ENCODE peak calls at places on chromosomes 2 and 18, in nine cellular contexts. P is GM12865; N is bronchial epithelial cell; H is fibroblast of villous mesenchyme; S is CD8-positive, alpha-beta T cell; M is A549; O is foreskin fibroblast; D is neural progenitor cell; V is aorta. I is an unnamed sample.

GRCh38 chr2:21276163-21276562 is 152.4 kb downstream of the TDRD15 start:
- DNase-seq in P (no peak), N (no peak), H (no peak), S (no peak), M (no peak), O (no peak), D (no peak), V (no peak), I (no peak)

GRCh38 chr2:149125031-149125725 is 86.7 kb downstream of the LYPD6B start:
- DNase-seq in P (no peak), N (peak; percentile 60), H (no peak), S (no peak), M (no peak), O (no peak), D (peak; percentile 73), V (no peak), I (no peak)

GRCh38 chr2:12554235-12555011 is 162.3 kb upstream of the TRIB2 start:
- DNase-seq in P (no peak), N (peak; percentile 17), H (peak; percentile 46), S (no peak), M (no peak), O (no peak), D (peak; percentile 87), V (no peak), I (no peak)

GRCh38 chr2:68921646-68922045 is 31.0 kb downstream of the GKN2 start:
- DNase-seq in P (no peak), N (peak; percentile 82), H (no peak), S (no peak), M (no peak), O (no peak), D (no peak), V (no peak), I (peak; percentile 82)

GRCh38 chr2:15031745-15032240 is 399.3 kb downstream of the LRATD1 start:
- DNase-seq in P (peak; percentile 72), N (no peak), H (no peak), S (no peak), M (no peak), O (no peak), D (peak; percentile 41), V (no peak), I (no peak)

GRCh38 chr2:23574919-23575654 is 190.1 kb downstream of the KLHL29 start:
- DNase-seq in P (no peak), N (no peak), H (no peak), S (no peak), M (no peak), O (no peak), D (no peak), V (no peak), I (no peak)

GRCh38 chr2:220835563-220835962 is 736.5 kb downstream of the EPHA4 start:
- DNase-seq in P (no peak), N (peak; percentile 71), H (peak; percentile 3), S (no peak), M (no peak), O (peak; percentile 30), D (no peak), V (no peak), I (peak; percentile 28)

GRCh38 chr2:1639086-1639858 is 105.0 kb downstream of the PXDN start:
- DNase-seq in P (no peak), N (no peak), H (no peak), S (no peak), M (no peak), O (no peak), D (no peak), V (peak; percentile 45), I (no peak)

GRCh38 chr2:180999274-180999964 is 19.0 kb downstream of the UBE2E3 start:
- DNase-seq in P (no peak), N (peak; percentile 20), H (no peak), S (no peak), M (no peak), O (no peak), D (no peak), V (no peak), I (peak; percentile 16)

GRCh38 chr2:149143734-149144133 is 105.2 kb downstream of the LYPD6B start:
- DNase-seq in P (peak; percentile 44), N (no peak), H (peak; percentile 47), S (no peak), M (no peak), O (no peak), D (no peak), V (no peak), I (no peak)

GRCh38 chr2:133352719-133353118 is 215.5 kb downstream of the NCKAP5 start:
- DNase-seq in P (no peak), N (no peak), H (peak; percentile 17), S (no peak), M (no peak), O (no peak), D (no peak), V (no peak), I (no peak)

GRCh38 chr2:181724662-181725061 is 44.3 kb upstream of the NEUROD1 start:
- DNase-seq in P (no peak), N (no peak), H (no peak), S (no peak), M (no peak), O (no peak), D (no peak), V (no peak), I (no peak)

GRCh38 chr2:70613510-70613909 is 59.9 kb upstream of the TGFA start:
- DNase-seq in P (no peak), N (no peak), H (no peak), S (no peak), M (no peak), O (no peak), D (no peak), V (no peak), I (no peak)

GRCh38 chr2:74177697-74178096 is 982 bp downstream of the MOB1A start:
- DNase-seq in P (no peak), N (no peak), H (no peak), S (no peak), M (no peak), O (no peak), D (no peak), V (no peak), I (no peak)

GRCh38 chr2:129806985-129807384 is 172.5 kb upstream of the RAB6C start:
- DNase-seq in P (no peak), N (no peak), H (no peak), S (no peak), M (no peak), O (no peak), D (no peak), V (no peak), I (no peak)

GRCh38 chr2:14016289-14016955 is 616.1 kb upstream of the LRATD1 start:
- DNase-seq in P (no peak), N (no peak), H (peak; percentile 0), S (no peak), M (no peak), O (no peak), D (no peak), V (no peak), I (peak; percentile 26)

GRCh38 chr2:176525058-176525457 is 255.8 kb downstream of the MTX2 start:
- DNase-seq in P (no peak), N (no peak), H (no peak), S (no peak), M (no peak), O (no peak), D (no peak), V (no peak), I (no peak)

GRCh38 chr18:79809482-79810192 is 11.9 kb downstream of the KCNG2 start:
- DNase-seq in P (no peak), N (no peak), H (no peak), S (no peak), M (no peak), O (no peak), D (no peak), V (no peak), I (no peak)

DNA sequence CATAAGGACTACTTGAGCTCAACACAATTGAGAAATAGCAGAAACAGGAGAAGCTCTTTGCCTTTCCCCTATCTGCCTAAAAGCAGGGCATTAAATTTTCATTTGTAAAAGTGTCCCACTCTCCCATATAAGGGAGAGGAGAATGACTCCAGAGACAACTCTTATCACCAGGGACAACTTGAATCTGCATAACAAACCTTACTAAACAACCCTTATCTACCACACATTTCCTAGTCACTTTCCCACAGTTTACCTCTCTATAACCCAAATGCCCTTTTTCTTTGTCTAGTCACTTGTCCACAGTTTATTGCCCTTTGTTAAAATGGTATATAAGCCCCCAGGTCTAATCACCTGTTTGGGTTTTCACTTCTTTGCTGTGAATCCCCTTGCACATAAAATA is 37.5 kb upstream of the PPM1B start:
- DNase-seq in P (no peak), N (no peak), H (no peak), S (no peak), M (no peak), O (no peak), D (no peak), V (no peak), I (no peak)
- H3K4me3 ChIP-seq in P (no peak overlapping the region), N (no peak overlapping the region), H (no peak overlapping the region), S (no peak overlapping the region), M (no peak overlapping the region), O (no peak overlapping the region), D (no peak overlapping the region), V (no peak overlapping the region), I (no peak overlapping the region)

DNA sequence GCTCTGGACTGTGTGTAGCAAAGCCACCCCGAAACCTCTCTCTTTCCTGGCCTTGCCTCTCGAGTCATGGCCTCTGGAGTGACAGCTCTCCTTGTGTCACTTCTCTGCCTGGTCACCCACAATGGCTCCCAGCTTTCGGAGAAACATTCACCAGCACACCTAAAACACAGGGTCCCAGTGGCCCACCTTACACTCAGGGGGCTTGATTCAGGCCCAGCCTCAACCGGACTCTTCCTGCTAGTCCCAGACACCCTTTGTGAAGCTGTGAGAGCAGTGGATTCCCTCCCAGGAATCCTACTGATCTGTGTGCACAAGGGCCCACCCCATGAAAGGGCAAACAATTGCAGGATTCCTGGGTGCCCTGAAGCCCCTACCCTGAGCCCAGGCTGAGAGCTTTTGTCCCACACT is 137.2 kb upstream of the HAAO start:
- DNase-seq in P (no peak), N (no peak), H (no peak), S (no peak), M (no peak), O (no peak), D (peak; percentile 31), V (peak; percentile 32), I (no peak)
- H3K4me3 ChIP-seq in P (no peak overlapping the region), N (no peak overlapping the region), H (no peak overlapping the region), S (no peak overlapping the region), M (no peak overlapping the region), O (no peak overlapping the region), D (no peak overlapping the region), V (no peak overlapping the region), I (no peak overlapping the region)

GRCh38 chr2:227180286-227180685 is 15.9 kb downstream of the COL4A3 start:
- DNase-seq in P (no peak), N (no peak), H (peak; percentile 2), S (no peak), M (no peak), O (no peak), D (no peak), V (no peak), I (no peak)
- H3K4me3 ChIP-seq in P (no peak overlapping the region), N (no peak overlapping the region), H (no peak overlapping the region), S (no peak overlapping the region), M (no peak overlapping the region), O (no peak overlapping the region), D (no peak overlapping the region), V (no peak overlapping the region), I (no peak overlapping the region)

DNA sequence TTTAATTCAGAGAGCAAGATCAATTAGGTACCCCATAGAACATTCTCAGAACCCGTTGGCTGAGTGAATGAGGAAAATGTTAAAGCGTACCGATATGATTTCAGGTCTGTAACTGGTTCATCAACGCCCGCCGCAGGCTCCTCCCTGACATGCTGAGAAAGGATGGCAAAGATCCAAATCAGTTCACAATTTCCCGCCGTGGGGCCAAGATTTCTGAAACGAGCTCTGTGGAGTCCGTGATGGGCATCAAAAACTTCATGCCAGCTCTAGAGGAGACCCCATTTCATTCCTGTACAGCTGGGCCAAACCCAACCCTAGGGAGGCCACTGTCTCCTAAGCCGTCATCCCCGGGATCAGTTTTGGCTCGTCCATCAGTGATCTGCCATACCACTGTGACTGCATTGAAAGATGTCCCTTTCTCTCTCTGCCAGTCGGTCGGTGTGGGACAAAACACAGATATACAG is 7.3 kb downstream of the TGIF1 start:
- DNase-seq in P (no peak), N (no peak), H (no peak), S (no peak), M (no peak), O (no peak), D (no peak), V (no peak), I (no peak)
- H3K4me3 ChIP-seq in P (no peak overlapping the region), N (no peak overlapping the region), H (no peak overlapping the region), S (no peak overlapping the region), M (peak overlapping the region; percentile 93), O (no peak overlapping the region), D (no peak overlapping the region), V (no peak overlapping the region), I (no peak overlapping the region)